ENCODE peak calls at places on chromosomes 13 and 19, in five cellular contexts. K is neuronal stem cell, P is IMR-90, C is H1, V is mesenchymal stem cell. R is an unnamed sample.

GRCh38 chr19:39166571-39167391 is 30.0 kb upstream of the NCCRP1 start:
- DNase-seq in K (no peak), P (no peak), C (no peak), V (no peak), R (no peak)

GRCh38 chr19:50658438-50659317 is 9.4 kb downstream of the C19orf81 start:
- DNase-seq in C (peak; percentile 65), V (no peak), K (peak; percentile 93), P (peak; percentile 64), R (peak; percentile 91)

GRCh38 chr13:68588623-68589022 is 1358.5 kb upstream of the PCDH9 start:
- DNase-seq in P (no peak), C (no peak), K (no peak), V (no peak), R (no peak)

GRCh38 chr13:21569686-21570085 is 34.3 kb downstream of the MICU2 start:
- DNase-seq in V (no peak), C (no peak), P (no peak), K (no peak), R (no peak)

GRCh38 chr13:98761126-98761978 is 8.9 kb upstream of the SLC15A1 start:
- DNase-seq in V (peak; percentile 85), P (peak; percentile 74), K (no peak), C (no peak), R (no peak)

GRCh38 chr13:27583645-27584044 is 36.7 kb downstream of the LNX2 start:
- DNase-seq in C (no peak), K (no peak), V (peak; percentile 45), P (no peak), R (no peak)

GRCh38 chr13:112804374-112804773 is 114.5 kb downstream of the ATP11A start:
- DNase-seq in C (no peak), K (no peak), V (no peak), P (no peak), R (no peak)

GRCh38 chr13:52850396-52851152 is 2.1 kb upstream of the PCDH8 start:
- DNase-seq in P (peak; percentile 7), V (peak; percentile 51), K (peak; percentile 87), C (peak; percentile 72), R (peak; percentile 95)

GRCh38 chr13:75357576-75358295 is 124.2 kb downstream of the TBC1D4 start:
- DNase-seq in K (peak; percentile 20), C (peak; percentile 17), P (peak; percentile 68), V (peak; percentile 62), R (peak; percentile 86)

GRCh38 chr13:40251343-40252032 is 415.0 kb downstream of the FOXO1 start:
- DNase-seq in C (no peak), P (no peak), V (peak; percentile 42), K (no peak), R (no peak)

GRCh38 chr19:28618504-28618903 is 594.4 kb downstream of the UQCRFS1 start:
- DNase-seq in V (no peak), K (no peak), C (no peak), P (no peak), R (no peak)

GRCh38 chr19:43596842-43597461 is 557 bp downstream of the ZNF576 start:
- DNase-seq in V (peak; percentile 23), P (peak; percentile 13), C (no peak), K (no peak), R (no peak)

GRCh38 chr13:55999709-56000108 is 1141.0 kb upstream of the PRR20A start:
- DNase-seq in C (no peak), P (no peak), K (no peak), V (no peak), R (peak; percentile 47)

GRCh38 chr19:35114656-35115537 is 726 bp upstream of the FXYD3 start:
- DNase-seq in C (peak; percentile 73), V (peak; percentile 47), P (peak; percentile 27), K (peak; percentile 91), R (peak; percentile 84)

GRCh38 chr19:55674841-55675660 is at the start of gene EPN1:
- DNase-seq in C (peak; percentile 81), V (peak; percentile 97), P (peak; percentile 96), K (peak; percentile 94), R (peak; percentile 98)

GRCh38 chr19:51921949-51922348 is 5.3 kb upstream of the ZNF613 start:
- DNase-seq in C (no peak), P (no peak), V (peak; percentile 20), K (no peak), R (no peak)

DNA sequence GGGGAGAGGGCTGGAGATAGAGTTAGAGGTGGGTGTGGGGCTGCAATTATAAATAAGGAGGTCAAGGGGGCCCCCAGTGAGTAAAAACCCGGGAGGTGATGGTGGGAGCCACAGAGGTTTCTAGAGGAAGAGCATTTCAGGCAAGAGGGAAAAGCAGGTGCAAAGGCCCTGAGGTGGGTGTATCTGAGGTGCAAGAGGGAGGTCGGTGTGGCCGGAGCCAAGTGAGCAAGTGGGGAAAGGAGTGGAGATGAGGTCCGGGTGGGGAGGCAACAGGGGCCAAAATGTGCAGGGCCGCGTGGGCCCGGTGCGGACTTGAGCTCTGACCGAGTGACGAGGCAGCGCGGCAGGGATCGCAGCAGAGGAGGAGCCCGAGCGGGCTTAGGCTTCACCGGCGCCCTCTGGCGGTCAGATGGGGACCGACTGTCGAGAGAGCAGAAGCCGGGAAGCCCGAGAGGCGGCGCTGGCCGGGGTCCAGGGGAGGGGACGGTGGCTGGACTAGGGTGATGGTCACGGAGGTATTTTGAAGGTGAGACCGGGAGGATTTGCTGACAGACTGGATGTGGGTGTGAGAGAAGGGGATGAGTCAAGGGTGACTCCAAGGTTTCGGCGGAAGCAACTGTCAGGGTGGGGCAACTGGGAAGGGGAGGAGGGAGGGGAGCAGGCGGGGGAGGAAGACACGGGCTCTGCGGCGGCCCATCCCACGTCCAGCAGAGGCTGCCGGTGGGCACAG is 17.7 kb upstream of the SPACA4 start:
- DNase-seq in V (peak; percentile 85), K (peak; percentile 78), C (peak; percentile 79), P (peak; percentile 78), R (peak; percentile 91)
- H3K4me3 ChIP-seq in V (peak overlapping the region; percentile 43), K (peak overlapping the region; percentile 30), C (peak overlapping the region; percentile 42), P (peak overlapping the region; percentile 47), R (no peak overlapping the region)

GRCh38 chr19:2494447-2495129 is 18.7 kb downstream of the GADD45B start:
- DNase-seq in K (no peak), V (peak; percentile 96), C (no peak), P (peak; percentile 79), R (peak; percentile 67)

GRCh38 chr19:2495130-2495641 is 19.3 kb downstream of the GADD45B start:
- DNase-seq in V (peak; percentile 88), K (no peak), P (peak; percentile 40), C (no peak), R (no peak)

GRCh38 chr19:2495651-2496316 is 19.9 kb downstream of the GADD45B start:
- DNase-seq in V (peak; percentile 80), C (no peak), K (no peak), P (no peak), R (no peak)

GRCh38 chr19:2500157-2500556 is 24.2 kb downstream of the GADD45B start:
- DNase-seq in P (no peak), K (no peak), C (no peak), V (no peak), R (no peak)

DNA sequence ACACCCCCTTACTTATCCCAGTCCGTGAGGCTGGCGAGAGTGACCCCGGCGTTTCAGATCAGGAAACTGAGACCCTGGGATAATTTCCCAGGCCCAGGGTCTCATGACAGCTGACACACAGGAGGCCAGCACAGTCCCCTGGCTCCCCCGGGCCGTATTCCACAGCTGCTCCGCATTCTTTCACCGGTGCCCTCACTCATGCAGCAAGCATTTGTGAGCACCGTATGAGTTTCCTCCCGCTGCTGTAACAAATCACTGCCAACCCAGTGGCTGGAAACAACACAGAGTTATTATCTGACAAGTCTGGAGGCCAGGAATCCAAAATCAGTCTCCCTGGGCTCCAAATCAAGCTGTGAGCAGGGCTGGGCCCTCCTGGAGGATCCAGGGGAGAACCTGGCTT is 21.3 kb downstream of the GADD45B start:
- DNase-seq in P (no peak), V (no peak), C (no peak), K (no peak), R (peak; percentile 59)
- H3K79me1 ChIP-seq in P (peaks cover 18% of the 10 kb centered on the region), V (no peaks in the 10 kb centered on the region), C (no peaks in the 10 kb centered on the region), K (no peaks in the 10 kb centered on the region), R (no peaks in the 10 kb centered on the region)

GRCh38 chr19:12680034-12680433 is 1.6 kb downstream of the DHPS start:
- DNase-seq in C (no peak), V (no peak), K (no peak), P (no peak), R (no peak)
- H3K4me3 ChIP-seq in C (no peak overlapping the region), V (no peak overlapping the region), K (no peak overlapping the region), P (no peak overlapping the region), R (no peak overlapping the region)

GRCh38 chr13:106276876-106277275 is 258.6 kb downstream of the EFNB2 start:
- DNase-seq in C (no peak), V (no peak), P (peak; percentile 32), K (no peak), R (no peak)
- H3K79me1 ChIP-seq in C (no peaks in the 10 kb centered on the region), V (no peaks in the 10 kb centered on the region), P (no peaks in the 10 kb centered on the region), K (no peaks in the 10 kb centered on the region), R (no peaks in the 10 kb centered on the region)

GRCh38 chr19:19224150-19224851 is 12.5 kb downstream of the NCAN start:
- DNase-seq in C (no peak), P (no peak), V (no peak), K (no peak), R (no peak)
- H3K4me3 ChIP-seq in C (peak overlapping the region; percentile 39), P (no peak overlapping the region), V (no peak overlapping the region), K (no peak overlapping the region), R (no peak overlapping the region)

DNA sequence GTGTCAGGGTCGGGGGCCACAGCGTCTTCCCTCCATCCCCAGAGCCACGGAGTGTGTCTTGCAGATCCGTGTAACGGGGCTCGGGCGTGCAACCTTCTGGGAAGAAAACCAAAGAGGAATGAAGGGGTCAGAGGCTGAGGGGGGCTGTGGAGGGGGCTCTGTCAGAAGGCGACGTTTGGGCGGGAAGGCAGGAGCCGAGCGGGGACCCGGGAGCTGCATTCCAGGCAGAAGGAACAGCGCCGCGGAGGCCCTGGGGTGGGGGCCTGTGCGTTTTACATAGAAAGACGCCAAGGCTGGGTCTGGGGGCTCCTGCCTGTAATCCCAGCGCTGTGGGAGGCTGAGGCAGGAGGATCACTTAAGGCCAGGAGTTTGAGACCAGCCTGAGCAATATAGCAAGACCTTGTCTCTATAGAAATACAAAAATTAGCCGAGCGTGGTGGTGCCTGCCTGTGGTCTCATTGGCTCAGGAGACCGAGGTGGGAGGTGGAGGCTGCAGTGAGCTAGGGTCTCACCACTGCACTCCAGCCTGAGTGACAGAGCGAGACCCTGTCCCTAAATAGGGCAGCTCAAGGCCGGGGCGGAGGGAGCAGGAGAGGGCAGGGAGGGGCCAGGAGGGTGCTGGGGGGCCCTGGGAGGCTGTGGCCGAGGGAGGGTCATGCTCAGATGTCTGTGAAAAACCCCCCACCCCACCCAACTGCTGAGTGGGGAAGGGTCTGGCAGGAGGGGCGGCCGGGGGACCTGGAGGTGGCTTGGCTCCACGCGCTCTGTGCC is 27.9 kb downstream of the ARID3A start:
- DNase-seq in V (no peak), K (no peak), P (no peak), C (no peak), R (peak; percentile 80)
- H3K79me1 ChIP-seq in V (no peaks in the 10 kb centered on the region), K (peaks cover 18% of the 10 kb centered on the region), P (peaks cover 75% of the 10 kb centered on the region), C (peaks cover 11% of the 10 kb centered on the region), R (peaks cover 14% of the 10 kb centered on the region)

GRCh38 chr19:6473652-6474051 is 7.9 kb downstream of the DENND1C start:
- DNase-seq in K (no peak), P (no peak), V (no peak), C (no peak), R (no peak)

GRCh38 chr19:6476896-6477431 is 4.6 kb downstream of the DENND1C start:
- DNase-seq in K (no peak), V (no peak), P (no peak), C (no peak), R (no peak)

GRCh38 chr19:6478815-6479214 is 2.8 kb downstream of the DENND1C start:
- DNase-seq in C (no peak), P (no peak), K (no peak), V (no peak), R (no peak)

GRCh38 chr19:6475321-6476108 is 6.1 kb downstream of the DENND1C start:
- DNase-seq in P (no peak), K (no peak), V (no peak), C (no peak), R (peak; percentile 39)

GRCh38 chr19:6476155-6476895 is 5.3 kb downstream of the DENND1C start:
- DNase-seq in P (peak; percentile 10), V (peak; percentile 53), K (peak; percentile 98), C (peak; percentile 99), R (peak; percentile 99)
- H3K4me3 ChIP-seq in P (peak overlapping the region; percentile 24), V (peak overlapping the region; percentile 34), K (no peak overlapping the region), C (peak overlapping the region; percentile 71), R (peak overlapping the region; percentile 43)